ENCODE peak calls at places on chromosomes 13 and 19, in six cellular contexts. C, Q, N, E, L and M are unnamed samples.

GRCh38 chr19:53634768-53635167 is 3.0 kb downstream of the DPRX start:
- DNase-seq in Q (no peak), N (no peak), C (no peak), E (no peak), L (no peak), M (no peak)

GRCh38 chr19:33303791-33304759 is 1.7 kb upstream of the CEBPA start:
- DNase-seq in L (no peak), Q (no peak), C (peak; percentile 47), E (no peak), N (no peak), M (no peak)

GRCh38 chr13:32734511-32734910 is 148.3 kb downstream of the PDS5B start:
- DNase-seq in C (no peak), Q (no peak), L (no peak), E (no peak), N (no peak), M (no peak)

GRCh38 chr19:35135389-35135909 is 590 bp upstream of the LGI4 start:
- DNase-seq in N (peak; percentile 23), Q (peak; percentile 41), L (peak; percentile 77), C (peak; percentile 43), E (no peak), M (no peak)

GRCh38 chr13:101433895-101434294 is 17.6 kb upstream of the NALCN start:
- DNase-seq in Q (no peak), C (no peak), E (no peak), L (no peak), N (no peak), M (no peak)

GRCh38 chr13:50891206-50891605 is 18.4 kb upstream of the RNASEH2B start:
- DNase-seq in Q (peak; percentile 53), N (no peak), E (no peak), C (no peak), L (no peak), M (no peak)

GRCh38 chr13:96781141-96781540 is 213.1 kb downstream of the OXGR1 start:
- DNase-seq in E (no peak), C (peak; percentile 5), L (no peak), N (no peak), Q (no peak), M (no peak)

GRCh38 chr13:112634102-112634501 is 46.1 kb upstream of the TUBGCP3 start:
- DNase-seq in C (no peak), E (no peak), Q (no peak), N (no peak), L (no peak), M (no peak)

GRCh38 chr19:34319785-34320184 is 45.2 kb upstream of the GPI start:
- DNase-seq in C (no peak), Q (no peak), L (no peak), E (no peak), N (no peak), M (no peak)

GRCh38 chr19:34350161-34350561 is 14.8 kb upstream of the GPI start:
- DNase-seq in N (no peak), Q (peak; percentile 99), E (no peak), C (no peak), L (peak; percentile 21), M (no peak)

GRCh38 chr13:76887070-76887563 is 912 bp upstream of the KCTD12 start:
- DNase-seq in E (no peak), N (no peak), Q (no peak), C (no peak), L (no peak), M (no peak)

GRCh38 chr13:60074397-60074796 is 89.3 kb downstream of the DIAPH3 start:
- DNase-seq in N (no peak), Q (no peak), E (no peak), C (no peak), L (peak; percentile 13), M (no peak)

GRCh38 chr13:43787998-43788397 is 1.2 kb upstream of the ENOX1 start:
- DNase-seq in C (no peak), Q (no peak), E (peak; percentile 57), N (no peak), L (peak; percentile 61), M (peak; percentile 54)

GRCh38 chr19:56692496-56692895 is 20.9 kb upstream of the ZNF835 start:
- DNase-seq in L (no peak), Q (no peak), C (no peak), E (no peak), N (no peak), M (no peak)